ENCODE peak calls at places on chromosomes 7 and 10, in six cellular contexts. B is left ventricle myocardium inferior, T is PC-9, H is bronchial epithelial cell, L is choroid plexus epithelial cell, R is astrocyte. M is an unnamed sample.

GRCh38 chr10:103759100-103759781 is 96.1 kb downstream of the SH3PXD2A start:
- DNase-seq in B (peak), T (peak), H (peak), L (peak), R (peak), M (no peak)

GRCh38 chr7:68730871-68731403 is 867.3 kb upstream of the AUTS2 start:
- DNase-seq in B (no peak), T (peak), H (no peak), L (no peak), R (no peak), M (no peak)

GRCh38 chr7:35728412-35729060 is 33.6 kb upstream of the HERPUD2 start:
- DNase-seq in B (no peak), T (no peak), H (no peak), L (no peak), R (no peak), M (no peak)

GRCh38 chr10:51602326-51602725 is 97.1 kb downstream of the CSTF2T start:
- DNase-seq in B (no peak), T (no peak), H (no peak), L (peak), R (no peak), M (no peak)

GRCh38 chr7:130392456-130392860 is 12.2 kb downstream of the CPA1 start:
- DNase-seq in B (no peak), T (no peak), H (no peak), L (peak), R (peak), M (no peak)

GRCh38 chr7:116283595-116284204 is 73.4 kb downstream of the TES start:
- DNase-seq in B (no peak), T (no peak), H (no peak), L (no peak), R (no peak), M (no peak)

GRCh38 chr7:52233248-52233647 is 802.2 kb upstream of the POM121L12 start:
- DNase-seq in B (no peak), T (no peak), H (no peak), L (no peak), R (no peak), M (no peak)

GRCh38 chr7:131300572-131301466 is 26.9 kb upstream of the MKLN1 start:
- DNase-seq in B (no peak), T (no peak), H (no peak), L (peak), R (peak), M (no peak)

GRCh38 chr10:70135684-70136083 is 3.1 kb upstream of the AIFM2 start:
- DNase-seq in B (no peak), T (no peak), H (no peak), L (no peak), R (no peak), M (no peak)

GRCh38 chr10:47179291-47179647 is 120.7 kb upstream of the GDF10 start:
- DNase-seq in B (no peak), T (no peak), H (no peak), L (no peak), R (no peak), M (no peak)

GRCh38 chr10:12420530-12421117 is 71.3 kb downstream of the CAMK1D start:
- DNase-seq in B (no peak), T (no peak), H (no peak), L (no peak), R (no peak), M (no peak)

GRCh38 chr10:124591123-124591495 is 129.5 kb downstream of the LHPP start:
- DNase-seq in B (no peak), T (no peak), H (no peak), L (no peak), R (no peak), M (no peak)

GRCh38 chr10:124588736-124589451 is 127.3 kb downstream of the LHPP start:
- DNase-seq in B (peak), T (no peak), H (no peak), L (peak), R (peak), M (no peak)

GRCh38 chr10:124592101-124592500 is 130.5 kb downstream of the LHPP start:
- DNase-seq in B (no peak), T (no peak), H (no peak), L (no peak), R (no peak), M (no peak)

GRCh38 chr10:124589491-124590006 is 127.9 kb downstream of the LHPP start:
- DNase-seq in B (no peak), T (no peak), H (peak), L (no peak), R (no peak), M (no peak)

DNA sequence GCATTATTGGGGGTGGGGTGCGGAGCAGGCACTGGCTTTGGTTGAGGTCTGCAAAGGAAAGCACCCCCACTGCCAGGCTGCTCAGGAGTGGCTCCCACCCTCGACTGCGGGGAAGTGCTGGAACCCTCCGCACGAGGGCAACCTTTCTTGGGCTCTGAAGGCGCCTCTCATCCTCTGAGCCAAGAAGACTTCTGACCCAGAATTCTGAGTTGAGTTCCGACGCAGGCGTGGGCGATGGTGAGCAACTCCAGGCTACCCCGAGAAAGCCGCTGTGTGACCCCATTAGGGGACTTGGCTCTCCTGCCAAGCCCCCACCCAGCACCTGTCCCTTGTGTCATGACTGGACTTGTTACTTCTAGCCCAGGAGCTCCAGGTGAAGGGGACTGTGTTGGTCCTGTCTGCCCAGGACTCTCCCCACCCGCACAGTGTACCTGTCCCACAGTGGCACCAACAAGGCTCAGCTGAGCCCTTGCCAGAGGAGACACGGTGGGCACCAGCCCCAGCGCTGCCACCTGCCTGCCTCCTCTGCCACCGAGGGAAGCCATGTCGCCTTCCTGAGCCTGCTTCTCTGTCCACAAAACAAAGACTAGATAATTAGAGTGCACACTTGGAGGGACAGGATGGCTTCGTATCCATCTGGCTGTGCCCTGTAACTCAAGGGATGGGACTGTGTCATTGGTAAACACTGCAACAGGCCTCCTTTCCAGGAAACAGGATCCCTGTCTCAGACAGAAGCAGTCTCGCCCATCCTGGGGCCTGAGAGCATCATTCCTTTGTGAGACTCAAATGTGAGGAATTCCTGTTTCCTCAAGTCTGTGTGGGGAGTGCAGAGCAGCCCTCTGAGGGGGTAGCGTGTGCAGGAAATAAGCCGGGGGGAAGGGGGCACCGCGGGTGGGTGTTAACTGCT is 128.8 kb downstream of the LHPP start:
- DNase-seq in B (peak), T (no peak), H (peak), L (no peak), R (no peak), M (no peak)
- TF ChIP-seq CTCF in B (no peak), T (no peak), H (peak), L (no peak), R (no peak), M (no peak)

GRCh38 chr10:97024181-97025073 is 161.3 kb downstream of the SLIT1 start:
- DNase-seq in B (no peak), T (peak), H (peak), L (peak), R (peak), M (no peak)
- TF ChIP-seq CTCF in B (no peak), T (no peak), H (no peak), L (no peak), R (no peak), M (no peak)

DNA sequence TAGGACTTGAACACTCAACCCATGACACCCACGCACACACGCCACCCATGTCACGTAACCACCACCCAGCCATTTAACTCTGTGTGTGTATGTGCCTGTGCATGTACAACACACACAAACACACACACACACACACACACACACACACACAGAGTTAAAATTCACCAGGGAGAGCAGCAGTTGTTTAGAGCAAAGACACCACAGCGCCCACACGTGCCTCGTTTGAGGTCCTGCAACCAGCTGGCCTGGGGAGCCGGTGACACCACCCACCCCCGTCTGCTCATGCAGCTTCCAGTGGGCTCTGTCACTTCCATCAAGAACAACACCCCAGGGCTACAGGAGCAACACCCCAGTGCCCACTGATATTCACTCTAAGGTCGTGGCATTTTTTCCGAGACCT is 97.4 kb downstream of the ELFN1 start:
- DNase-seq in B (no peak), T (no peak), H (no peak), L (peak), R (no peak), M (no peak)
- TF ChIP-seq CTCF in B (peak), T (no peak), H (no peak), L (peak), R (no peak), M (no peak)

DNA sequence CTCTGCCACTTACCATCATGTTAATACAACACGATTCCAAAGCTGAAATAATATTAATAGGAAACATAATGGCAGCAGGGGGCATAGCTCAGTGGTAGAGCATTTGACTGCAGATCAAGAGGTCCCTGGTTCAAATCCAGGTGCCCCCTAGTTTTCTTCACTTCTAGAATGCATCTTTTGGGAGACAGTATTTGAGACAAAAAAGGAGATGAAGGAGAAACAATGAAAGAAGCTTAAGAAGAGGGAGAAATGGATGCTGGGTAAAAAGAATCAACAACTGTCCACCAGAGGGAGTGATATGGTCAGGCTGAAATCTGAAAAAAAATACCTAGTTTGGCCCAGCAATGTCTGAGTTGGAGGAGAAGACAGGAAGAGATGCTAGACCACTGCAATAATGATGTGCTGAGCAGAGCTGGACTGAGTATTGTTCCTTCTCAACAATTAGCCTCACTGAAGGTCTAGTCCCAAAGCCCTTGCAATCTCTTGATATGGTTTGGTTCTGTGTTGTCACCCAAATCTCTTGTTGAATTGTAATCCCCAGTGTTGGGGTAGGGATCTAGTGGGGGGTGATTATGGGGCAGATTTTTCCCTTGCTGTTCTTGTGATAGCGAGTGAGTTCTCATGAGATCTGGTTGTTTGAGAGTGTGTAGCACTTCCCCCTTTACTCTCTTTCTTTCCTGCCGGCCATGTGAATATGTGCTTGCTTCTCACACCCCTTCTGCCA is 48.3 kb downstream of the ZNF783 start:
- DNase-seq in B (no peak), T (peak), H (peak), L (peak), R (peak), M (no peak)
- TF ChIP-seq CTCF in B (peak), T (peak), H (peak), L (peak), R (peak), M (peak)

DNA sequence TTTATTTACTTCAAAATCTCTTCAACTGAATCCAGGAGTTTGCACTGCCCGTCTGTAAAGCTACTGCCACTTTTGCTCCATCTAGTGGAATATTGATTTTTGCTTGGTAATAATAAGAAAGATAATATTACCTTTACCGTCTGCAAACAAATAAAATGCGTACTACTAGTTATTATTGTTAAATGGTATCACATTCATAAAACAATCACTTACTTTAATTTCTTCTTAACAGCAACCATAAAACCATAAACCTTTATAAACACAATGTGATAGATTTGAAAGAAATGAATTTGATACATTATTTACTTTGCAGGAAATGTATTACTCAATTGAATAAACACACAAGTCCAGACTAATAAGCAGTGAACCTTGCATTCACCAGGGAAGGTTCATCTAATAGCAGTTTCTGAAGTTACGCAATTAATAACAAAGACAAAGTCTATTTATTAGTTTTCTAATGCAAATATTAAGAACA is 6.4 kb downstream of the AGMO start:
- DNase-seq in B (no peak), T (no peak), H (peak), L (peak), R (no peak), M (no peak)
- TF ChIP-seq CTCF in B (peak), T (peak), H (peak), L (peak), R (no peak), M (no peak)

GRCh38 chr7:139866047-139866837 is 37.2 kb downstream of the TBXAS1 start:
- DNase-seq in B (no peak), T (no peak), H (no peak), L (no peak), R (no peak), M (no peak)

GRCh38 chr7:139869886-139870285 is 40.8 kb downstream of the TBXAS1 start:
- DNase-seq in B (no peak), T (no peak), H (no peak), L (no peak), R (no peak), M (no peak)

GRCh38 chr7:139871276-139871675 is 42.2 kb downstream of the TBXAS1 start:
- DNase-seq in B (no peak), T (no peak), H (no peak), L (peak), R (peak), M (no peak)

GRCh38 chr7:139870406-139870805 is 41.3 kb downstream of the TBXAS1 start:
- DNase-seq in B (no peak), T (no peak), H (peak), L (no peak), R (peak), M (no peak)

DNA sequence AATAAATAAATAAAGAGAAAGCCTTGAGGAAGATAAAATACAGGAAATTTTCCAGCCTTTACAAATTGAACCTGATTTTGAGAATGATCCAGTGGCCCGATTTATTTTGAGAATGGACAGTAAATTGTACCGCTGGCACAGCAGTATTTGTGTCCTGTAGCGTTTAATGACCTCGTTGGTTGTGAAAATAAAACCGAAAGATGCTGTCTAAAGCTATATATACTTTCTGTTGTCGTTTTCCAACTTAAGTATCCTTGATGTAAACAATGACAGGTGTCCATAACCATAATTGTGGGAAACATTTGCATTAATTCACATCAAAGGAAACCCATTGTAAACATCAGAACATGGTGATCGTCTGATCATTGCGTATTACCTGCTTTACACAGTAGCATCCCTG is 38.8 kb downstream of the TBXAS1 start:
- DNase-seq in B (no peak), T (no peak), H (no peak), L (no peak), R (no peak), M (no peak)
- TF ChIP-seq CTCF in B (no peak), T (no peak), H (no peak), L (no peak), R (no peak), M (no peak)